ENCODE peak calls at places on chromosomes 6 and 20, in four cellular contexts. U is fibroblast of lung, R is H9, I is cardiac muscle cell. S is an unnamed sample.

GRCh38 chr6:21633511-21634109 is 40.1 kb downstream of the SOX4 start:
- DNase-seq in U (no peak), R (no peak), I (no peak), S (no peak)

GRCh38 chr6:110661426-110661825 is 153.8 kb downstream of the CDK19 start:
- DNase-seq in U (no peak), R (no peak), I (no peak), S (no peak)

GRCh38 chr6:111198841-111199240 is 111.5 kb downstream of the SLC16A10 start:
- DNase-seq in U (no peak), R (no peak), I (no peak), S (no peak)

GRCh38 chr6:106546322-106547052 is 82.8 kb downstream of the RTN4IP1 start:
- DNase-seq in U (peak), R (no peak), I (no peak), S (peak)

GRCh38 chr6:156809034-156809433 is 31.9 kb downstream of the ARID1B start:
- DNase-seq in U (peak), R (no peak), I (no peak), S (no peak)

GRCh38 chr6:10268661-10269060 is 146.2 kb downstream of the TFAP2A start:
- DNase-seq in U (no peak), R (no peak), I (no peak), S (no peak)

GRCh38 chr6:17490724-17491123 is 97.3 kb downstream of the CAP2 start:
- DNase-seq in U (peak), R (no peak), I (no peak), S (no peak)

GRCh38 chr6:157434349-157435016 is 53.5 kb downstream of the ZDHHC14 start:
- DNase-seq in U (no peak), R (no peak), I (no peak), S (no peak)

GRCh38 chr6:15283986-15284361 is 38.1 kb downstream of the JARID2 start:
- DNase-seq in U (no peak), R (no peak), I (no peak), S (no peak)

GRCh38 chr20:63363013-63363957 is 2.1 kb upstream of the CHRNA4 start:
- DNase-seq in U (no peak), R (no peak), I (no peak), S (no peak)

GRCh38 chr6:134908906-134909516 is 40.9 kb downstream of the ALDH8A1 start:
- DNase-seq in U (peak), R (no peak), I (no peak), S (peak)

GRCh38 chr6:139549561-139550070 is 175.2 kb upstream of the CITED2 start:
- DNase-seq in U (no peak), R (no peak), I (no peak), S (no peak)

GRCh38 chr6:155050311-155050710 is 55.2 kb downstream of the TIAM2 start:
- DNase-seq in U (peak), R (no peak), I (no peak), S (no peak)

GRCh38 chr6:96015791-96016776 is at the start of gene FUT9:
- DNase-seq in U (no peak), R (peak), I (peak), S (no peak)

GRCh38 chr20:25338112-25339023 is 52.3 kb downstream of the ABHD12 start:
- DNase-seq in U (no peak), R (peak), I (no peak), S (no peak)

GRCh38 chr6:139027620-139028182 is 844 bp upstream of the ABRACL start:
- DNase-seq in U (peak), R (peak), I (no peak), S (no peak)

GRCh38 chr20:17620371-17621228 is 50.7 kb downstream of the DSTN start:
- DNase-seq in U (no peak), R (peak), I (no peak), S (no peak)

GRCh38 chr20:8735674-8736073 is 333.2 kb upstream of the PLCB4 start:
- DNase-seq in U (no peak), R (no peak), I (no peak), S (no peak)

GRCh38 chr6:139778113-139778512 is 403.7 kb upstream of the CITED2 start:
- DNase-seq in U (no peak), R (no peak), I (no peak), S (no peak)

GRCh38 chr6:122649701-122650100 is 39.5 kb downstream of the PKIB start:
- DNase-seq in U (no peak), R (no peak), I (no peak), S (no peak)

GRCh38 chr6:110358536-110359148 is 493 bp upstream of the METTL24 start:
- DNase-seq in U (no peak), R (no peak), I (no peak), S (no peak)

GRCh38 chr20:18613553-18613952 is 25.7 kb downstream of the DTD1 start:
- DNase-seq in U (no peak), R (no peak), I (no peak), S (no peak)

GRCh38 chr6:116287668-116288282 is 8.0 kb upstream of the TSPYL1 start:
- DNase-seq in U (peak), R (no peak), I (peak), S (no peak)

GRCh38 chr20:9241232-9241692 is 172.4 kb downstream of the PLCB4 start:
- DNase-seq in U (peak), R (no peak), I (no peak), S (no peak)

GRCh38 chr6:170074435-170074834 is 216.4 kb downstream of the DLL1 start:
- DNase-seq in U (no peak), R (no peak), I (no peak), S (no peak)

GRCh38 chr20:51258582-51259175 is 235.8 kb upstream of the KCNG1 start:
- DNase-seq in U (no peak), R (no peak), I (no peak), S (no peak)

GRCh38 chr20:23022849-23023248 is 12.3 kb upstream of the SSTR4 start:
- DNase-seq in U (peak), R (no peak), I (no peak), S (no peak)

GRCh38 chr6:88761237-88762031 is 202.0 kb downstream of the RNGTT start:
- DNase-seq in U (no peak), R (no peak), I (no peak), S (no peak)

GRCh38 chr20:2303693-2304092 is 7.9 kb downstream of the TGM3 start:
- DNase-seq in U (no peak), R (no peak), I (no peak), S (no peak)

GRCh38 chr20:53423587-53424146 is 170.0 kb downstream of the ZNF217 start:
- DNase-seq in U (no peak), R (no peak), I (no peak), S (no peak)

GRCh38 chr6:82227770-82228169 is 19.8 kb downstream of the IBTK start:
- DNase-seq in U (no peak), R (no peak), I (no peak), S (no peak)

GRCh38 chr6:99933129-99933528 is 60.9 kb downstream of the MCHR2 start:
- DNase-seq in U (peak), R (no peak), I (no peak), S (peak)

GRCh38 chr20:32823737-32824588 is 4.2 kb downstream of the MAPRE1 start:
- DNase-seq in U (peak), R (no peak), I (no peak), S (no peak)

GRCh38 chr6:143139239-143139784 is 78.6 kb downstream of the AIG1 start:
- DNase-seq in U (no peak), R (no peak), I (no peak), S (no peak)

GRCh38 chr6:143136647-143137046 is 76.0 kb downstream of the AIG1 start:
- DNase-seq in U (peak), R (no peak), I (no peak), S (no peak)

GRCh38 chr6:143141442-143141841 is 80.8 kb downstream of the AIG1 start:
- DNase-seq in U (no peak), R (no peak), I (no peak), S (no peak)

GRCh38 chr6:143135797-143136561 is 75.3 kb downstream of the AIG1 start:
- DNase-seq in U (no peak), R (no peak), I (no peak), S (no peak)

DNA sequence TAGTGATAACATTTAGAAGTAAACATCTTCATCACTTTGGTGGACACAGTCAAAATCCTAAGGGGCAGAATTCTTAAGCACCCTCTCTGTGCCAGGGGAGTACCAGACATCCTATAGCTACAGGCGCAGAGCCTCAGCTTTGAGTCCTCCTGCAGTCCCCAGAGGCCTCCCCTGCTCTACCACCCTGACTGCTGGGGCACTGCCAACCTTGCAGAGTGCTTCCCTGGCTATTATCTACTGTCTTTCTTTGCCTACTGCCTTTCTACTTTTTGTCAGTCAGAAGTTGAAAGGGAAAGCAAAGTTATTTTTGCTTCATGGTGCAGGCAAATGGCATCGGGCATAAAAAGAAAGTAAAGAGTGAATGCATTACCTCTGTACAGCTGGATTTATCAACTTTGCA is 80.1 kb downstream of the AIG1 start:
- DNase-seq in U (no peak), R (no peak), I (no peak), S (no peak)
- TF ChIP-seq CTCF in U (no peak), R (no peak), I (no peak), S (no peak)

GRCh38 chr6:105536961-105537360 is 134.1 kb upstream of the PREP start:
- DNase-seq in U (no peak), R (no peak), I (no peak), S (no peak)
- H3K27ac ChIP-seq in U (no peak), R (no peak), I (no peak), S (no peak)

GRCh38 chr6:32092760-32093497 is 16.2 kb downstream of the TNXB start:
- DNase-seq in U (peak), R (no peak), I (no peak), S (peak)

GRCh38 chr6:32096087-32096393 is 13.1 kb downstream of the TNXB start:
- DNase-seq in U (no peak), R (no peak), I (no peak), S (no peak)

GRCh38 chr6:32096394-32097258 is 12.5 kb downstream of the TNXB start:
- DNase-seq in U (no peak), R (peak), I (no peak), S (no peak)

DNA sequence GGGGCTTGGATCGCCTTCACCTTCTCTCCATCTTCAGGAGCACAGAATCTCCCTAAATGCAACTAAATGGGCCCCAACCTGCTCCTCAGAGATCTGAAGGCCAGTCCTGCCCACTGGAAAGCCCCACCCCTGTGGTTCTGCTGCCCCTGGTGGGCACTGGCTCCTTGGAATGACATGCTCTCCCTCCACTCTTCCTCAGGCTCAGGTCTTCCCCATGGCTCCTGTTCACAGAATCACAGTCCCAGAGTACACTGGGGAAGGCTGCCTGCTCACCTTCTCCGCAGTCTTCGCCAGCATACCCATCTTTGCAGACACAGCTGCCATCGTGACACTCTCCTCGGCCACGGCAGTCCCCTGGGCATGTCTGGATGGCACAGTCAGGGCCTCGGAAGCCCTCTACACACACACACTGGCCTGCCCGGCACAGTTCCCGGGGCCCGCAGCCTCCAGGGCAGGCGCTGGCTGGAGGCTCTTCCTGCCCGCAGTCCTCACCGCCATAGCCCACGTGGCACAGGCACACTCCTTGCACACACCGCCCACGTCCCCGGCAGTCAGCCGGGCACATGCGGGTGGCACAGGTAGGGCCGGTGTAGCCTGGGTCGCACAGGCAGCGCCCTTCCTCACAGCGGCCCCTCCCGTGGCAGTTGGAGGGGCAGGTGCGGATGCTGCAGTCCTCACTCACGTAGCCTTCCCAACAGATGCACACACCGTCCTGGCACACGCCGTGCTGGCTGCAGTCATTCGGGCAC is 13.6 kb downstream of the TNXB start:
- DNase-seq in U (no peak), R (no peak), I (no peak), S (no peak)
- TF ChIP-seq CTCF in U (peak), R (peak), I (no peak), S (peak)

GRCh38 chr6:52597738-52598122 is 20.9 kb upstream of the TRAM2 start:
- DNase-seq in U (no peak), R (no peak), I (no peak), S (no peak)
- H3K27ac ChIP-seq in U (peak), R (no peak), I (no peak), S (peak)

DNA sequence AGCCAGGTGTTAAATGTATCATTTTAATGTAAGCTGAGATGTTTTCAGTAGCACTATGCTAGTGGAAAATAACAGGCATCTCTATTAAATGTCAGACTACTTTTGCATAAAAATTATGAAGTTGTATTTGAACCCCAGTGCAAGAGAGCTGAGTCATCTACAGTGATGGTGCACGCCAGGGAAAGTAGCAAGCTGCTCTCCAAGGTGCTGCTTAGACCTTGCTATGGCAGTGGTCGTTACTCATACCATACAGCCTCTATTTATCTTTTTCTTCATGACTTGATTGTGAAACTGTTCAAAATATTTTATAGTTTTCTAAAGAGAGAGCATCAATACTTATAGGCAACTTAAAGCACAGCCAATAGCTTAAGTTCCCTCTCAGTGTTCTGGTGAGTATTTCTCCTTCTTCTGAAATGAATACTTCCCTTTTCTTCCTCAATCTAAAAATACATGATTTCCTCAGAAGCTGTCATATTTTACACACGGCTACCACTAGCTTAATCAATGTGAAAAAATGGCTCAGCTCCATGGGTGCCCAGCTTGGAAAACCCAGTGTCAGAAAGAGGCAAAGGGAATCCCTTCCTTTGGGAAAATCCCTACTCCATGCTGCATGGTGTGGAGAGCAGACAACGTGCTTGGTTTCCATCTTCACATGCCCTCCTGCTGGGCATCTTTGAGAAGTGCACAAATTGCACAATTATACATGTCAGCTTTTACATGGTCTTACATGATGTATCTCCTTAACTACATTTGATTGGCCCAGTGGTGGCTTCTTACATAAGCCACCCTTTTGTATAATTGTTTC is 105.6 kb downstream of the ELOVL4 start:
- DNase-seq in U (no peak), R (no peak), I (no peak), S (no peak)
- TF ChIP-seq CTCF in U (no peak), R (no peak), I (no peak), S (no peak)

GRCh38 chr6:39681566-39682250 is 43.5 kb downstream of the KIF6 start:
- DNase-seq in U (peak), R (no peak), I (no peak), S (no peak)
- H3K27ac ChIP-seq in U (no peak), R (no peak), I (no peak), S (no peak)

DNA sequence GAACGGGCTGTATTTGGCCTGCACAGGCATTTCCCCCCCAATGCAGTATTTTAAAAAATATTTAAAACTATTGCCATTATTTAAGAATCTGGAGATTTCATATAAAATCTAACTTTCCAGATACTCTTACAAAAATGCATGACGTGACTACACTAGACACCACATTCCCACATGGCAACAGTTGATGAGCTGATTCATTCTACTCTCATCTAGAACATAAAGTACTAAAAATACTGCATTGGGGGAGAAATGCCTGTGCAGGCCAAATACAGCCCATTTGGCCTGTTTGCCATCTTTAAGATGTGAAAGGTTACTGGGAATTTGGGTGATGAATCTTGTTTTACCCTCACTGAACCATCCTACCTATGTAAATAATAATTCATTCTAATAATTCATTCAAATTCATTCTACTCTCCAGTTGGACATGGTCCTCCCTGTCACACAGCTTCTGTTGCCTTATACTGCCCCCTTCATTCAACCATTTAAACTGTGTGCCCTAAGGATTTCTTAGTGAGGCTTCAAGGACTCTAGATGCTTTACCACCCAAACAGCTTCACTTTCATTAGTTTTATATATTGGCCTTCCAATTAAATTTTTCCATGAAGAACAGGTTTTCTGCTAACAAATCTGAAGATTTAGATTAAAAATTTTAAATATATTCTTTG is 6.9 kb upstream of the ZSCAN16 start:
- DNase-seq in U (no peak), R (no peak), I (no peak), S (no peak)
- TF ChIP-seq CTCF in U (no peak), R (peak), I (no peak), S (no peak)

DNA sequence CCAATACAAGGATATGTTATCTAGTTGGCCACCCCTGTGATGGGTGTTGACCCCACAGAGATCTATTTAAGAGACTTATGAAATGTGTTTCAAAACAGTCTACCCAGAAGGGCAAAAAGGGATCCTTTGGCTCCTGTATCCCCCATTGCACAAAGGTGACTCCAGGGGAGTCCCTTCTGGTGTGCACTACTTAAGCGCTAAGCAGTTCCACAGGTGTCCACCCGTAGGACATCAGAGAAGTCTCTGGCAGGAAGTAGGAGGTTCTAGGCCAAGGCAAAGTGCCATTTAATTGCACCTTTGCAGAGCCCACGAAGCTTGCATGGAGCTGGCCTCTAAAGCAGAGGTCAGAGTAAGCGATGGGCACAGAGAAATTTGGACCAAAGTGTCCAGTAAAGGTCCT is 147.7 kb downstream of the MRPL14 start:
- DNase-seq in U (no peak), R (no peak), I (no peak), S (no peak)
- H3K27ac ChIP-seq in U (no peak), R (no peak), I (no peak), S (no peak)

DNA sequence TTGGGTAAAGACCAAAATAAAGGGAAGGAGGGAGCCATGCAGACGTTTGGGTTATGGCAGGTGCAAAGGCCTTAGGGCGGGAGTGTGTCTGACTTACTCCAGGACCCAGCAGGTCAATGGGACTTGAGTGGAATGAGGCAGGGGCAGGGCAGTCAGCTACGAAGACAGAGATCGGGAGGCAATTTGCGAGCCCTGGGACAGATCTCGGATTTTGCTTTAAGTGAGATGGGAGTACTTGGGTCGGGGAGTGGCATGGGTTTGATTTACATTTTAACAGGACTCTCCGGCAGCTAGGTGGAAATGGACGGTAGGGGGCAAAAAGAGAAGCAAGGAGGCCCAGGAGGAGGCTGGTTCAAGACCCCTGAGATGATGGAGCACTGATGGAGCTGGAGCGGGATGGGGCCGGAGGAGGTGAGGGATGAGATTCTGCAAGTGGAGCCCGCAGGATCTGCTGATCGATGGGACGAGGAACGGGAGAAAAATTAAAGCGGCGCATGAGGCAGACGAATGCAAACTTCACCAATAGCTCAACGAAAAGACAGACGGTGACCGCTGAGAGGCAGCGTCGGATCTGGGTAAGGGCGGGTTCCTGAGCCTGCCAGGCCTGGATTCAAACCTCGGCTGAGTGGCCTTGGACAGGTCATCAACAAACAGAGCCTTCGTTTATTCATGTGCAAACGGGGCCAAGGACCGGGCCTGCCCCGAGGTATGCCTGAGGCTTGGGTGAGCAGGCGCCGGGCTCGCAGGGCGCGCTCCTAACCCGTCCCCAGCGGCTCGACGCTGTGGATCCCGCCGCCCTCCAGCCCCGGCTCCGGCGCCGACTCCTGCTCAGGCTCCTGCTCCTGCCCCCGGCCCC is 774 bp upstream of the RBCK1 start:
- DNase-seq in U (peak), R (peak), I (peak), S (peak)
- TF ChIP-seq CTCF in U (peak), R (peak), I (peak), S (peak)